ENCODE peak calls at places on chromosomes 5 and 9, in eight cellular contexts. One of them, this sample, is unnamed.

GRCh38 chr5:150001660-150002493 is 1.3 kb downstream of the HMGXB3 start:
- DNase-seq in trophoblast cell: peak; percentile 57
- DNase-seq in NT2/D1: no peak
- DNase-seq in SK-N-SH: peak; percentile 78
- DNase-seq in mesendoderm: peak; percentile 84
- DNase-seq in HCT116: peak; percentile 48
- DNase-seq in K562: peak; percentile 42
- DNase-seq in neuronal stem cell: peak; percentile 26
- DNase-seq in this sample: peak; percentile 72

GRCh38 chr9:7819984-7820383 is 20.4 kb upstream of the DMAC1 start:
- DNase-seq in NT2/D1: no peak
- DNase-seq in mesendoderm: no peak
- DNase-seq in K562: no peak
- DNase-seq in SK-N-SH: no peak
- DNase-seq in HCT116: no peak
- DNase-seq in neuronal stem cell: no peak
- DNase-seq in trophoblast cell: no peak
- DNase-seq in this sample: no peak

GRCh38 chr5:131475416-131476045 is 159.5 kb downstream of the RAPGEF6 start:
- DNase-seq in HCT116: no peak
- DNase-seq in SK-N-SH: no peak
- DNase-seq in mesendoderm: no peak
- DNase-seq in NT2/D1: no peak
- DNase-seq in neuronal stem cell: no peak
- DNase-seq in trophoblast cell: no peak
- DNase-seq in K562: no peak
- DNase-seq in this sample: no peak

GRCh38 chr5:67094476-67095300 is 101.9 kb downstream of the CD180 start:
- DNase-seq in K562: no peak
- DNase-seq in trophoblast cell: no peak
- DNase-seq in SK-N-SH: no peak
- DNase-seq in mesendoderm: peak; percentile 85
- DNase-seq in HCT116: no peak
- DNase-seq in NT2/D1: peak; percentile 22
- DNase-seq in neuronal stem cell: no peak
- DNase-seq in this sample: peak; percentile 85

GRCh38 chr5:163496286-163496685 is 9.1 kb upstream of the MAT2B start:
- DNase-seq in trophoblast cell: no peak
- DNase-seq in mesendoderm: no peak
- DNase-seq in HCT116: no peak
- DNase-seq in SK-N-SH: no peak
- DNase-seq in neuronal stem cell: no peak
- DNase-seq in K562: no peak
- DNase-seq in NT2/D1: no peak
- DNase-seq in this sample: peak; percentile 29

GRCh38 chr5:3118321-3118720 is 366.8 kb upstream of the IRX2 start:
- DNase-seq in K562: no peak
- DNase-seq in HCT116: no peak
- DNase-seq in SK-N-SH: no peak
- DNase-seq in trophoblast cell: no peak
- DNase-seq in mesendoderm: peak; percentile 13
- DNase-seq in neuronal stem cell: no peak
- DNase-seq in NT2/D1: no peak
- DNase-seq in this sample: no peak

GRCh38 chr5:87184544-87184943 is 83.1 kb upstream of the RASA1 start:
- DNase-seq in NT2/D1: no peak
- DNase-seq in mesendoderm: no peak
- DNase-seq in SK-N-SH: no peak
- DNase-seq in K562: no peak
- DNase-seq in HCT116: no peak
- DNase-seq in trophoblast cell: no peak
- DNase-seq in neuronal stem cell: no peak
- DNase-seq in this sample: no peak

GRCh38 chr5:86885011-86885410 is 267.3 kb downstream of the COX7C start:
- DNase-seq in neuronal stem cell: no peak
- DNase-seq in mesendoderm: no peak
- DNase-seq in NT2/D1: no peak
- DNase-seq in trophoblast cell: peak; percentile 46
- DNase-seq in HCT116: no peak
- DNase-seq in SK-N-SH: no peak
- DNase-seq in K562: no peak
- DNase-seq in this sample: no peak

GRCh38 chr5:135505973-135506372 is 29.8 kb downstream of the NEUROG1 start:
- DNase-seq in trophoblast cell: no peak
- DNase-seq in NT2/D1: no peak
- DNase-seq in mesendoderm: no peak
- DNase-seq in K562: no peak
- DNase-seq in neuronal stem cell: no peak
- DNase-seq in SK-N-SH: no peak
- DNase-seq in HCT116: no peak
- DNase-seq in this sample: peak; percentile 93

GRCh38 chr5:168047043-168047668 is 244.3 kb upstream of the WWC1 start:
- DNase-seq in mesendoderm: peak; percentile 89
- DNase-seq in NT2/D1: peak; percentile 62
- DNase-seq in K562: no peak
- DNase-seq in neuronal stem cell: peak; percentile 69
- DNase-seq in HCT116: peak; percentile 41
- DNase-seq in trophoblast cell: peak; percentile 55
- DNase-seq in SK-N-SH: peak; percentile 75
- DNase-seq in this sample: peak; percentile 50

GRCh38 chr5:171450423-171451246 is 31.2 kb downstream of the FGF18 start:
- DNase-seq in K562: peak; percentile 61
- DNase-seq in HCT116: no peak
- DNase-seq in neuronal stem cell: peak; percentile 39
- DNase-seq in NT2/D1: no peak
- DNase-seq in trophoblast cell: peak; percentile 10
- DNase-seq in SK-N-SH: no peak
- DNase-seq in mesendoderm: peak; percentile 70
- DNase-seq in this sample: peak; percentile 46

GRCh38 chr9:101513351-101513750 is 20.3 kb upstream of the RNF20 start:
- DNase-seq in SK-N-SH: no peak
- DNase-seq in trophoblast cell: no peak
- DNase-seq in HCT116: no peak
- DNase-seq in NT2/D1: peak; percentile 43
- DNase-seq in K562: no peak
- DNase-seq in mesendoderm: peak; percentile 29
- DNase-seq in neuronal stem cell: no peak
- DNase-seq in this sample: no peak

GRCh38 chr9:122103985-122104384 is 10.9 kb upstream of the TTLL11 start:
- DNase-seq in SK-N-SH: no peak
- DNase-seq in K562: no peak
- DNase-seq in NT2/D1: no peak
- DNase-seq in HCT116: no peak
- DNase-seq in trophoblast cell: no peak
- DNase-seq in neuronal stem cell: no peak
- DNase-seq in mesendoderm: no peak
- DNase-seq in this sample: no peak

GRCh38 chr9:122097679-122098315 is 4.7 kb upstream of the TTLL11 start:
- DNase-seq in HCT116: no peak
- DNase-seq in NT2/D1: no peak
- DNase-seq in trophoblast cell: no peak
- DNase-seq in mesendoderm: no peak
- DNase-seq in SK-N-SH: no peak
- DNase-seq in K562: no peak
- DNase-seq in neuronal stem cell: no peak
- DNase-seq in this sample: no peak

GRCh38 chr9:122099271-122099869 is 6.3 kb upstream of the TTLL11 start:
- DNase-seq in mesendoderm: peak; percentile 84
- DNase-seq in NT2/D1: peak; percentile 77
- DNase-seq in trophoblast cell: peak; percentile 72
- DNase-seq in HCT116: peak; percentile 53
- DNase-seq in SK-N-SH: peak; percentile 80
- DNase-seq in K562: peak; percentile 77
- DNase-seq in neuronal stem cell: peak; percentile 84
- DNase-seq in this sample: peak; percentile 54

GRCh38 chr9:122102156-122102555 is 9.0 kb upstream of the TTLL11 start:
- DNase-seq in trophoblast cell: no peak
- DNase-seq in K562: no peak
- DNase-seq in neuronal stem cell: no peak
- DNase-seq in SK-N-SH: no peak
- DNase-seq in HCT116: no peak
- DNase-seq in mesendoderm: no peak
- DNase-seq in NT2/D1: no peak
- DNase-seq in this sample: no peak

DNA sequence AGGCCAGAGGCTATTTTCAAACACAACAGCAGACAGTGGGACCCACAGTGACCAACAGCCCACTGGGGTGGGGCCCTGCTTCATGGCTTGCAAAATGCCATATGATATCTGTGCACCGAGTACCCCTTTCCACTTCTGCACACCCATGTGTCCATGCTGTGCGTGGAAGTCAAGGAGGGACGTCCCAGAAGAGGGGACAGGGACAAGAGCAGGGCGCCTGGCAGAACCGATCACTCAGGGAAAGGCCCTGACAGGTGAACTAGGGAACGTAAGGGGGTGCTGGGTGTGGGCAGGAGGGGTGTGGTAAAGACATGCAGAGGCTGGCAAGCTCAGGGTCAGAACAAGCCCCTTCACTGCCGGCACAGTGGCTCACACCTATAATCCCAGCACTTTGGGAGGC is 7.6 kb upstream of the TTLL11 start:
- DNase-seq in K562: no peak
- DNase-seq in trophoblast cell: no peak
- DNase-seq in mesendoderm: no peak
- DNase-seq in SK-N-SH: no peak
- DNase-seq in HCT116: no peak
- DNase-seq in NT2/D1: no peak
- DNase-seq in neuronal stem cell: no peak
- DNase-seq in this sample: no peak
- H3K9ac ChIP-seq in K562: no peak overlapping the region
- H3K9ac ChIP-seq in trophoblast cell: no peak overlapping the region
- H3K9ac ChIP-seq in mesendoderm: no peak overlapping the region
- H3K9ac ChIP-seq in SK-N-SH: no peak overlapping the region
- H3K9ac ChIP-seq in HCT116: no peak overlapping the region
- H3K9ac ChIP-seq in NT2/D1: no peak overlapping the region
- H3K9ac ChIP-seq in neuronal stem cell: no peak overlapping the region
- H3K9ac ChIP-seq in this sample: no peak overlapping the region

GRCh38 chr5:95824747-95825146 is 2.2 kb upstream of the GLRX start:
- DNase-seq in trophoblast cell: no peak
- DNase-seq in HCT116: no peak
- DNase-seq in K562: no peak
- DNase-seq in SK-N-SH: no peak
- DNase-seq in mesendoderm: no peak
- DNase-seq in neuronal stem cell: no peak
- DNase-seq in NT2/D1: no peak
- DNase-seq in this sample: no peak

GRCh38 chr5:95822038-95822407 is 503 bp downstream of the GLRX start:
- DNase-seq in K562: peak; percentile 60
- DNase-seq in mesendoderm: peak; percentile 85
- DNase-seq in SK-N-SH: peak; percentile 72
- DNase-seq in neuronal stem cell: peak; percentile 32
- DNase-seq in NT2/D1: no peak
- DNase-seq in HCT116: no peak
- DNase-seq in trophoblast cell: peak; percentile 49
- DNase-seq in this sample: peak; percentile 19

GRCh38 chr5:95822408-95823240 is at the start of gene GLRX:
- DNase-seq in SK-N-SH: peak; percentile 63
- DNase-seq in HCT116: peak; percentile 80
- DNase-seq in trophoblast cell: peak; percentile 54
- DNase-seq in K562: peak; percentile 27
- DNase-seq in NT2/D1: peak; percentile 46
- DNase-seq in mesendoderm: peak; percentile 83
- DNase-seq in neuronal stem cell: peak; percentile 42
- DNase-seq in this sample: peak; percentile 86

GRCh38 chr5:95823738-95824609 is 1.4 kb upstream of the GLRX start:
- DNase-seq in NT2/D1: no peak
- DNase-seq in mesendoderm: peak; percentile 56
- DNase-seq in trophoblast cell: peak; percentile 91
- DNase-seq in neuronal stem cell: no peak
- DNase-seq in K562: peak; percentile 46
- DNase-seq in SK-N-SH: no peak
- DNase-seq in HCT116: peak; percentile 85
- DNase-seq in this sample: no peak

GRCh38 chr5:95823241-95823737 is 763 bp upstream of the GLRX start:
- DNase-seq in mesendoderm: no peak
- DNase-seq in neuronal stem cell: no peak
- DNase-seq in SK-N-SH: no peak
- DNase-seq in K562: no peak
- DNase-seq in trophoblast cell: no peak
- DNase-seq in HCT116: no peak
- DNase-seq in NT2/D1: no peak
- DNase-seq in this sample: no peak
- H3K4me1 ChIP-seq in mesendoderm: peaks cover 14% of the 10 kb centered on the region
- H3K4me1 ChIP-seq in neuronal stem cell: peaks cover 11% of the 10 kb centered on the region
- H3K4me1 ChIP-seq in SK-N-SH: peaks cover 9% of the 10 kb centered on the region
- H3K4me1 ChIP-seq in K562: peaks cover 38% of the 10 kb centered on the region
- H3K4me1 ChIP-seq in trophoblast cell: peaks cover 23% of the 10 kb centered on the region
- H3K4me1 ChIP-seq in HCT116: peaks cover 25% of the 10 kb centered on the region
- H3K4me1 ChIP-seq in NT2/D1: peaks cover 2% of the 10 kb centered on the region
- H3K4me1 ChIP-seq in this sample: peaks cover 15% of the 10 kb centered on the region

DNA sequence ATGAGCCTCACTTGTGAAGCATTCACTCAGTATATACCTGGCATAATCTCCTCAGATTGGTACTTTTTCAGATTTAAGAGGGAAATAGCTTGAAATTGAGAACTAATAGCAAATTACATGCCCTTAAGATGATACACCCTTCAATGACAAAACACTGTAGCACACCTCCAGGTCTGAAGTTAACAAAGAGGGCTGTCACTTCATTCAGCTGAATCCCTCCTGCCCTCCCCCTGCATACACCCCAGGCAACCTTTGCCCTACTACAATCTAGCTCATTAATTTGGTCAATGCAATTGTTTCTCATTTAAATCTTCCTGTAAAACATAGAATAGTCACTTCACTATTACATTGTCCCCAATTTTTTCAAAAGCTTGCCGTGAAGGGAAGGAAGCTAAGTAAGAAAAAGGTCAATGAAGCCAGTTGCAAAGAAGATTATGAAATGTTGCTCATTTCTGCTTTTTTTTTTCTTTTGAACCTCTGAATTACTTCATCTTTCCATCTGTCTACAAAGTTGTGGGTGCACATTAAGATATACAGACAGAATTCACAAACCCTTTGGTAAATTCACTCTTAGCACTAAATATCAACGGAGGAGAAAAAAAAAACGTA is 294.8 kb upstream of the PTGER4 start:
- DNase-seq in trophoblast cell: no peak
- DNase-seq in NT2/D1: no peak
- DNase-seq in mesendoderm: no peak
- DNase-seq in K562: no peak
- DNase-seq in SK-N-SH: no peak
- DNase-seq in neuronal stem cell: no peak
- DNase-seq in HCT116: no peak
- DNase-seq in this sample: no peak
- H3K9ac ChIP-seq in trophoblast cell: no peak overlapping the region
- H3K9ac ChIP-seq in NT2/D1: no peak overlapping the region
- H3K9ac ChIP-seq in mesendoderm: no peak overlapping the region
- H3K9ac ChIP-seq in K562: no peak overlapping the region
- H3K9ac ChIP-seq in SK-N-SH: no peak overlapping the region
- H3K9ac ChIP-seq in neuronal stem cell: no peak overlapping the region
- H3K9ac ChIP-seq in HCT116: no peak overlapping the region
- H3K9ac ChIP-seq in this sample: peak overlapping the region; percentile 22

DNA sequence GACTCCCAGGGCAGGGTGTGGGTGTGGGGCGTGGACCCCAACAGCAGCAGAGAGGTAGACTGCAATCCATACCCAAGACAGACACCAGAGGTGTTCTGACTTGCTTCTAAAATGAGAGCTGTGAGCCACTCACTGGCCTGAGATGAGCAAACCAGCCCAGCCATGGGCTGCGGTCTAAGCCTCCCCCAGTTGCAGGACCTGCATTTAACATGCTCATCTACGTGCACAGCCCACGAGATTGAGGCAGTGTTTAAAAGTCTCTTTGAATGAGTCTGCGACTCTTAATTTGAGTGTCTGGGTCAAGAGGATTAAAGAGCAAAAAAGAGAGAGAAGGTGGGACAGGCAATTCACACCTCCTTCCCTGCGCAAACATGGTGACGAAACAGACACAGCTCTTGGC is 5.9 kb downstream of the SURF4 start:
- DNase-seq in trophoblast cell: no peak
- DNase-seq in mesendoderm: no peak
- DNase-seq in HCT116: no peak
- DNase-seq in K562: no peak
- DNase-seq in NT2/D1: no peak
- DNase-seq in SK-N-SH: no peak
- DNase-seq in neuronal stem cell: no peak
- DNase-seq in this sample: no peak
- H3K4me1 ChIP-seq in trophoblast cell: peaks cover 4% of the 10 kb centered on the region
- H3K4me1 ChIP-seq in mesendoderm: no peaks in the 10 kb centered on the region
- H3K4me1 ChIP-seq in HCT116: peaks cover 5% of the 10 kb centered on the region
- H3K4me1 ChIP-seq in K562: peaks cover 32% of the 10 kb centered on the region
- H3K4me1 ChIP-seq in NT2/D1: peaks cover 5% of the 10 kb centered on the region
- H3K4me1 ChIP-seq in SK-N-SH: peaks cover 44% of the 10 kb centered on the region
- H3K4me1 ChIP-seq in neuronal stem cell: no peaks in the 10 kb centered on the region
- H3K4me1 ChIP-seq in this sample: peaks cover 41% of the 10 kb centered on the region